ENCODE peak calls at places on chromosomes 3 and 15, in five cellular contexts. H is GM12865, Y is body of pancreas, M is choroid plexus epithelial cell, C is tibial artery. V is an unnamed sample.

GRCh38 chr3:120369000-120369399 is 19.8 kb upstream of the LRRC58 start:
- DNase-seq in M (no peak), C (no peak), Y (no peak), H (no peak), V (no peak)

GRCh38 chr3:146026547-146026946 is 134.4 kb downstream of the PLOD2 start:
- DNase-seq in M (no peak), H (no peak), Y (no peak), C (no peak), V (no peak)

GRCh38 chr3:20073683-20074082 is 33.4 kb downstream of the KAT2B start:
- DNase-seq in H (no peak), C (no peak), M (no peak), Y (no peak), V (peak)

GRCh38 chr3:16605966-16606365 is 743 bp upstream of the DAZL start:
- DNase-seq in Y (no peak), M (no peak), C (no peak), H (no peak), V (no peak)

GRCh38 chr3:24683511-24684384 is 189.1 kb upstream of the THRB start:
- DNase-seq in M (peak), C (no peak), H (peak), Y (no peak), V (peak)

GRCh38 chr3:46946856-46947544 is 29.5 kb downstream of the CCDC12 start:
- DNase-seq in Y (peak), M (peak), C (no peak), H (no peak), V (no peak)

GRCh38 chr15:80478075-80478474 is 73.9 kb downstream of the ARNT2 start:
- DNase-seq in H (no peak), C (no peak), M (peak), Y (no peak), V (no peak)

GRCh38 chr15:66080791-66081475 is 172.6 kb downstream of the MEGF11 start:
- DNase-seq in Y (peak), C (no peak), M (peak), H (no peak), V (peak)

GRCh38 chr3:151403246-151403645 is 18.7 kb upstream of the P2RY12 start:
- DNase-seq in M (peak), Y (no peak), H (no peak), C (no peak), V (peak)

GRCh38 chr15:70643783-70644125 is 119.6 kb downstream of the UACA start:
- DNase-seq in Y (no peak), C (no peak), M (peak), H (no peak), V (peak)

GRCh38 chr3:101036213-101036618 is 43.0 kb upstream of the ABI3BP start:
- DNase-seq in Y (peak), H (no peak), C (no peak), M (peak), V (peak)

GRCh38 chr3:42043116-42043796 is 47.9 kb upstream of the TRAK1 start:
- DNase-seq in M (peak), Y (no peak), C (no peak), H (no peak), V (peak)

GRCh38 chr15:75725021-75725718 is 12.5 kb upstream of the CSPG4 start:
- DNase-seq in M (no peak), H (no peak), Y (no peak), C (peak), V (no peak)

GRCh38 chr15:71329041-71329440 is 213.8 kb downstream of the THSD4 start:
- DNase-seq in C (peak), Y (no peak), H (no peak), M (peak), V (no peak)

GRCh38 chr3:114827495-114827894 is 319.6 kb downstream of the ZBTB20 start:
- DNase-seq in H (peak), C (no peak), Y (no peak), M (peak), V (peak)

GRCh38 chr15:101250931-101251829 is 668 bp downstream of the CHSY1 start:
- DNase-seq in M (peak), C (no peak), Y (peak), H (peak), V (peak)

GRCh38 chr15:81792646-81793045 is 253.2 kb downstream of the MEX3B start:
- DNase-seq in H (no peak), M (no peak), C (no peak), Y (no peak), V (no peak)
- TF ChIP-seq CTCF in H (no peak), M (no peak), C (no peak), Y (no peak), V (no peak)

GRCh38 chr3:57826286-57826951 is 70.3 kb downstream of the SLMAP start:
- DNase-seq in C (no peak), M (peak), Y (no peak), H (no peak), V (no peak)
- TF ChIP-seq CTCF in C (no peak), M (peak), Y (peak), H (no peak), V (peak)

DNA sequence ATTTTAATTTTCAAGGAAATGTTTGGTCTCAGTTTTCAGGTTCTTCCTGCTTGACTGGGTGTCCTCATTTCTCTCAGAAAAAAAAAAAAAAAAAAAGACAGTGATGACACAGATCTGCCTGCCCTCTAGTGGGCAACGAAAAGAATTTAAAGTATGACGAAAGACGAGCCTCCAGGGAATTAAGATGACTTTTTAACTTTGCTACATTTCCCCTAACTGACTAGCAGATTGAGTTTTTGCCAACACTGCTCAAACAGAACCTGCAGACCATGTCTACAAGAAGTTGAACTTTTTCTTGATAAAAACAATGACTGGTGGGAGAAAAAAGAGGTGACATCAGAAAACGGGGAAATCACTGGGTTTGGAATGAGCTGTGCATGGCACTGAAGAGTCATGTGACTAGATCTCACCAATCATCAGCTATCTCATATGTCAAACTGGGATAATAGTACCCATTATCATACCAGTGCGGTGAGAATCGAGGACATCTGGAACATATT is 40.8 kb downstream of the EOMES start:
- DNase-seq in C (no peak), H (peak), Y (no peak), M (peak), V (peak)
- TF ChIP-seq CTCF in C (peak), H (peak), Y (peak), M (peak), V (peak)

DNA sequence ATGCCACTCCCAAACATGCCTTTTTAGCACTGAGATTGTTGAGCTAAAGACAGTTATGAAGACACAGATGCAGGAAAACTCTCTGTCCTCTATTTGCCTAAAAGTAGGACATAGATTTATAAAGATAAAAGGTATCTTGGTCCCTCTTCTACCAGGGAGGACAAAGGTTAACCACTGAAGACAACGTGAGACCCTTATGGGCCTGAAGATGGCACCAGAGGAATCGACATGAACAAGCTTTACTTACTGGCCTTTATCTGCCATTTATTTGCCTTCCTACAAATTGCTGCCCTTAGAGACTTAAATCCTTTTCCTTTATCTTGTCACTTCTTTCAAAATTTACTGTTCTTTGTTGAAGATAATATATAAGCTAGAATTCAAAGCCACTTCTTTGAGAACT is 109.7 kb upstream of the FAM3D start:
- DNase-seq in M (no peak), Y (no peak), H (peak), C (no peak), V (peak)
- TF ChIP-seq CTCF in M (no peak), Y (no peak), H (no peak), C (no peak), V (no peak)

GRCh38 chr3:135078283-135078682 is 283.2 kb downstream of the EPHB1 start:
- DNase-seq in Y (no peak), C (no peak), H (no peak), M (no peak), V (no peak)
- TF ChIP-seq CTCF in Y (no peak), C (no peak), H (no peak), M (no peak), V (no peak)